ENCODE peak calls at places on chromosomes 4 and X, in six cellular contexts. X is left cardiac atrium, S is COLO829, Q is fibroblast of pulmonary artery, U is AG04450, W is HT-29. M is an unnamed sample.

GRCh38 chr4:155761916-155762315 is 3.1 kb downstream of the GUCY1B1 start:
- DNase-seq in X (no peak), S (no peak), Q (no peak), U (no peak), W (no peak), M (no peak)

GRCh38 chr4:112858751-112859150 is 190.7 kb upstream of the ANK2 start:
- DNase-seq in X (no peak), S (no peak), Q (no peak), U (no peak), W (no peak), M (no peak)

GRCh38 chr4:100360211-100360610 is 157.6 kb downstream of the EMCN start:
- DNase-seq in X (no peak), S (peak; percentile 19), Q (no peak), U (no peak), W (no peak), M (no peak)

GRCh38 chrX:1323315-1323714 is 13.3 kb upstream of the IL3RA start:
- DNase-seq in X (peak; percentile 46), S (no peak), Q (no peak), U (no peak), W (peak; percentile 61), M (peak; percentile 52)

GRCh38 chr4:109967798-109968520 is 55.3 kb downstream of the EGF start:
- DNase-seq in X (no peak), S (no peak), Q (peak; percentile 7), U (no peak), W (peak; percentile 86), M (peak; percentile 20)

GRCh38 chr4:39319678-39320077 is 46.5 kb downstream of the RFC1 start:
- DNase-seq in X (no peak), S (peak; percentile 56), Q (peak; percentile 92), U (peak; percentile 63), W (peak; percentile 5), M (peak; percentile 81)

GRCh38 chr4:183431614-183432013 is 12.8 kb upstream of the CDKN2AIP start:
- DNase-seq in X (no peak), S (no peak), Q (no peak), U (no peak), W (no peak), M (no peak)

GRCh38 chr4:110287130-110287529 is 88.7 kb upstream of the ELOVL6 start:
- DNase-seq in X (no peak), S (peak; percentile 87), Q (peak; percentile 69), U (peak; percentile 49), W (no peak), M (peak; percentile 62)

GRCh38 chr4:25160714-25161598 is 707 bp upstream of the SEPSECS start:
- DNase-seq in X (no peak), S (peak; percentile 13), Q (peak; percentile 4), U (no peak), W (peak; percentile 35), M (peak; percentile 6)

GRCh38 chrX:3713225-3713936 is at the start of gene PRKX:
- DNase-seq in X (peak; percentile 63), S (peak; percentile 11), Q (peak; percentile 42), U (no peak), W (peak; percentile 38), M (peak; percentile 62)

M was measured in Daoy.